ENCODE peak calls at places on chromosomes 7 and 10, in six cellular contexts. D, W, L, R, V and K are unnamed samples.

GRCh38 chr7:152013230-152013629 is 12.2 kb upstream of the GALNT11 start:
- DNase-seq in D (no peak), W (no peak), L (no peak), R (no peak), V (no peak), K (no peak)

GRCh38 chr10:59079386-59080226 is 96.8 kb upstream of the PHYHIPL start:
- DNase-seq in D (no peak), W (no peak), L (no peak), R (no peak), V (peak), K (peak)

GRCh38 chr10:59190332-59190731 is 13.9 kb downstream of the PHYHIPL start:
- DNase-seq in D (no peak), W (no peak), L (no peak), R (no peak), V (no peak), K (no peak)

GRCh38 chr7:131326576-131326975 is 1.1 kb upstream of the MKLN1 start:
- DNase-seq in D (no peak), W (no peak), L (no peak), R (no peak), V (no peak), K (no peak)

GRCh38 chr7:81526971-81527370 is 242.9 kb downstream of the HGF start:
- DNase-seq in D (no peak), W (no peak), L (no peak), R (no peak), V (no peak), K (no peak)

GRCh38 chr7:155739538-155740140 is 72.6 kb downstream of the SHH start:
- DNase-seq in D (no peak), W (no peak), L (no peak), R (no peak), V (no peak), K (no peak)

GRCh38 chr7:156875766-156876165 is 17.2 kb downstream of the LMBR1 start:
- DNase-seq in D (no peak), W (no peak), L (no peak), R (no peak), V (no peak), K (no peak)

GRCh38 chr10:124520553-124521428 is 59.2 kb downstream of the LHPP start:
- DNase-seq in D (no peak), W (no peak), L (no peak), R (no peak), V (no peak), K (no peak)

GRCh38 chr10:54607983-54608382 is 193.0 kb downstream of the PCDH15 start:
- DNase-seq in D (no peak), W (no peak), L (no peak), R (no peak), V (no peak), K (no peak)

GRCh38 chr7:151058766-151059361 is 525 bp upstream of the SLC4A2 start:
- DNase-seq in D (no peak), W (no peak), L (no peak), R (no peak), V (peak), K (no peak)

GRCh38 chr7:100563809-100564400 is 9.8 kb downstream of the SAP25 start:
- DNase-seq in D (no peak), W (peak), L (peak), R (peak), V (peak), K (peak)

GRCh38 chr10:70247360-70247759 is 14.1 kb upstream of the PPA1 start:
- DNase-seq in D (no peak), W (no peak), L (no peak), R (no peak), V (no peak), K (no peak)

GRCh38 chr7:139714163-139714901 is 63.5 kb downstream of the HIPK2 start:
- DNase-seq in D (no peak), W (peak), L (no peak), R (peak), V (no peak), K (no peak)

GRCh38 chr7:66921396-66921917 is 432 bp downstream of the TMEM248 start:
- DNase-seq in D (no peak), W (peak), L (peak), R (no peak), V (peak), K (peak)

GRCh38 chr7:94348142-94348541 is 46.6 kb upstream of the COL1A2 start:
- DNase-seq in D (no peak), W (peak), L (peak), R (no peak), V (peak), K (peak)

GRCh38 chr10:48981310-48981907 is 41.8 kb upstream of the LRRC18 start:
- DNase-seq in D (no peak), W (peak), L (peak), R (peak), V (peak), K (peak)

GRCh38 chr10:49644035-49644345 is 30.2 kb downstream of the CHAT start:
- DNase-seq in D (no peak), W (no peak), L (no peak), R (no peak), V (no peak), K (no peak)

GRCh38 chr7:24255139-24255538 is 28.9 kb upstream of the NPY start:
- DNase-seq in D (no peak), W (no peak), L (no peak), R (no peak), V (peak), K (no peak)

GRCh38 chr10:113273151-113273876 is 279.5 kb upstream of the HABP2 start:
- DNase-seq in D (no peak), W (peak), L (no peak), R (no peak), V (no peak), K (no peak)

GRCh38 chr10:35921866-35922265 is 279.8 kb upstream of the FZD8 start:
- DNase-seq in D (no peak), W (no peak), L (no peak), R (no peak), V (no peak), K (no peak)